ENCODE peak calls at places on chromosomes 6 and 20, in four cellular contexts. Z, I, C and E are unnamed samples.

GRCh38 chr6:56079761-56080540 is 167.4 kb downstream of the COL21A1 start:
- DNase-seq in C (no peak), I (no peak), Z (no peak), E (no peak)

GRCh38 chr6:50815436-50816114 is 3.1 kb upstream of the TFAP2B start:
- DNase-seq in C (no peak), I (no peak), Z (no peak), E (no peak)

GRCh38 chr20:36865861-36866149 is 10.1 kb upstream of the TLDC2 start:
- DNase-seq in Z (no peak), C (no peak), I (no peak), E (no peak)

GRCh38 chr6:16741112-16742016 is 19.9 kb downstream of the ATXN1 start:
- DNase-seq in I (no peak), Z (no peak), C (no peak), E (no peak)

GRCh38 chr20:17541996-17542395 is 10.8 kb upstream of the BFSP1 start:
- DNase-seq in I (no peak), C (no peak), Z (no peak), E (no peak)

GRCh38 chr6:118679293-118679692 is 27.9 kb upstream of the CEP85L start:
- DNase-seq in I (no peak), Z (no peak), C (no peak), E (no peak)

GRCh38 chr6:42228305-42228704 is 10.6 kb upstream of the MRPS10 start:
- DNase-seq in I (no peak), C (no peak), Z (no peak), E (no peak)

GRCh38 chr6:111738631-111739030 is 133.0 kb upstream of the TRAF3IP2 start:
- DNase-seq in C (no peak), Z (no peak), I (no peak), E (no peak)

GRCh38 chr20:6600336-6600735 is 167.2 kb upstream of the BMP2 start:
- DNase-seq in I (no peak), C (no peak), Z (no peak), E (no peak)

GRCh38 chr6:90790696-90791095 is 203.8 kb upstream of the MAP3K7 start:
- DNase-seq in C (no peak), Z (no peak), I (no peak), E (no peak)

GRCh38 chr6:57265755-57266221 is 43.7 kb upstream of the RAB23 start:
- DNase-seq in Z (no peak), I (no peak), C (no peak), E (no peak)

GRCh38 chr6:158057213-158057987 is 75.7 kb downstream of the SYNJ2 start:
- DNase-seq in C (no peak), Z (no peak), I (no peak), E (no peak)

GRCh38 chr20:32484221-32485125 is 100.7 kb downstream of the NOL4L start:
- DNase-seq in Z (no peak), I (peak), C (no peak), E (peak)

GRCh38 chr20:32487381-32487780 is 97.8 kb downstream of the NOL4L start:
- DNase-seq in Z (no peak), I (peak), C (no peak), E (no peak)

GRCh38 chr20:32485770-32486248 is 99.3 kb downstream of the NOL4L start:
- DNase-seq in I (peak), C (no peak), Z (no peak), E (no peak)

GRCh38 chr20:32483351-32484220 is 101.5 kb downstream of the NOL4L start:
- DNase-seq in I (peak), Z (no peak), C (peak), E (peak)

GRCh38 chr20:32485126-32485769 is 99.9 kb downstream of the NOL4L start:
- DNase-seq in Z (no peak), C (peak), I (peak), E (peak)
- H3K27ac ChIP-seq in Z (no peak), C (no peak), I (no peak), E (peak)

GRCh38 chr6:139146317-139146726 is 11.4 kb downstream of the HECA start:
- DNase-seq in I (no peak), C (no peak), Z (no peak), E (no peak)

GRCh38 chr6:139137716-139138115 is 2.8 kb downstream of the HECA start:
- DNase-seq in C (no peak), I (no peak), Z (no peak), E (no peak)

GRCh38 chr6:139144490-139145085 is 9.7 kb downstream of the HECA start:
- DNase-seq in C (no peak), Z (no peak), I (no peak), E (no peak)

GRCh38 chr6:139145661-139146060 is 10.8 kb downstream of the HECA start:
- DNase-seq in C (no peak), I (no peak), Z (no peak), E (no peak)

DNA sequence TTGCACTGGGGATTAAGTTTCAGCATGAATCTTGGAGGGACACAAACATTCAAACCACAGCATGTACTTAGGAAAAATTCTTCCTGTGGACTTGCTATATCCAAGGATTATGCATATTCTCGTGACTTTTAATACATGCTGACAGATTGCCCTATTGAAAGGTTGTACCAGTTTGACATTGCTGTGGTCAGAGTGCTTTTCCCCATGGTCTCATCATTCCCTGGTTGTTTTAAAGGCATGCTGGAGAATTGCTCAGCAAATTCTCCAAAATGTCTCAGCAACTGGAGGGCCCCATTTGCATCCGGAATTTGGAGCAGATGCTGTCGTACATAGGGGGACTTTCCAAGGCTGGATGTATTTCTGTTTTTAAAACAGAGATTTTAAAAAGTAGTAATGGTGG is 7.4 kb downstream of the HECA start:
- DNase-seq in C (no peak), I (no peak), Z (no peak), E (no peak)
- H3K4me3 ChIP-seq in C (no peak), I (no peak), Z (no peak), E (no peak)

GRCh38 chr6:22610127-22610526 is 40.8 kb downstream of the HDGFL1 start:
- DNase-seq in C (no peak), I (no peak), Z (no peak), E (no peak)

GRCh38 chr6:22613695-22614094 is 44.3 kb downstream of the HDGFL1 start:
- DNase-seq in Z (no peak), C (no peak), I (no peak), E (no peak)

GRCh38 chr6:22614541-22614940 is 45.2 kb downstream of the HDGFL1 start:
- DNase-seq in C (no peak), I (no peak), Z (no peak), E (no peak)

DNA sequence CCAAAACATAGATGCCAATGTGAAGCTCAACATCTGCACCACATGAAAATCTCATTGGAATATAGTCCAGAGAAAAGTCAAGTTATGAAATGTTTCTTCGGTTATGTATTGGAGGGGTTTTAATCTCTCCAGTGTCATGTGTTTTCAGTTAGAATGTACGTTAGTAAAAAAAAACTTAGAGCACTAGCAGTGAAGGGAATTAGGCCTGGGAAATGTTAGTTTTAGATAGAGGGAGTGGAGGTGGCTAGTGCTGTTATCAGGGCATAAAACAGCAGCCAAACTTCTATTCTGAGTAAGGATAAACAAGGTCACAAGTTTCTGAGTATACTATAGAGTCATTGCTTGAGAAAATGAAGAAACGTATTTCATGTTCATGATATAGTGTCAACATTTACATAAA is 42.9 kb downstream of the HDGFL1 start:
- DNase-seq in C (no peak), I (no peak), Z (no peak), E (no peak)
- H3K27ac ChIP-seq in C (peak), I (no peak), Z (no peak), E (no peak)

DNA sequence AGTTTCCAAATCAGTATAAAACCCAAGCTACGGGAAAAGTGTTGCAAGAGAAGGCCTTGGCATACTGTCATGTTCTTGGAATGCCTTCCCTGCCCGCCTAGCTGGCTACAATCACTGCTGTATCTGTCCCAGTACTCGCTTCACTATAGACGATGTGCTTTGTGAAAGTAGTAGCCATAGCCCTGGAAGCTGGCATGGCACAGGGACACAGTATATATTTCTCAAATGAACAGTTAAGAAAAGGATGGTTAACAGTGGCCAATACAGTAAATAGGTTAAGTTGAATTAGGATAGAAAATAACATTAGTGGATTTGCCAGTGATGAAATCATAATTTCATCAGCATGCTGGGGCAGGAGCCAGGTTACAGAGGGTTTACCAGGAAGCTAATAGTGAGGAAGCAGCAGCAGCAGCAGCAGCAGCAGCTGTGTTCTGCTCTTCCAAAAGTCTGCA is 499.3 kb downstream of the CDKAL1 start:
- DNase-seq in I (peak), Z (no peak), C (no peak), E (no peak)
- H3K4me3 ChIP-seq in I (no peak), Z (peak), C (no peak), E (no peak)